ENCODE peak calls at places on chromosomes 2 and 18, in five cellular contexts. L is body of pancreas, N is tibial artery, G is uterus, S is colonic mucosa. Z is an unnamed sample. For H3K36me3 and H3K4me1, the result is how much of the 10 kb centered on the place peaks cover.

GRCh38 chr2:43174368-43175186 is 51.8 kb downstream of the ZFP36L2 start:
- DNase-seq in L (no peak), N (peak), S (peak), G (no peak), Z (no peak)

GRCh38 chr2:20027260-20027677 is 14.8 kb upstream of the MATN3 start:
- DNase-seq in N (no peak), S (peak), G (no peak), L (no peak), Z (no peak)

GRCh38 chr18:46756559-46757201 is at the start of gene ST8SIA5:
- DNase-seq in S (no peak), L (no peak), G (no peak), N (no peak), Z (no peak)

GRCh38 chr18:35611518-35611917 is 30.0 kb downstream of the GALNT1 start:
- DNase-seq in G (no peak), L (no peak), N (no peak), S (no peak), Z (no peak)

GRCh38 chr2:198309673-198310280 is 505.4 kb downstream of the PLCL1 start:
- DNase-seq in G (no peak), S (peak), N (peak), L (peak), Z (no peak)

GRCh38 chr18:35463050-35463449 is 34.7 kb downstream of the INO80C start:
- DNase-seq in N (no peak), G (no peak), S (no peak), L (no peak), Z (no peak)

GRCh38 chr18:60059216-60059615 is 159.4 kb downstream of the PMAIP1 start:
- DNase-seq in L (no peak), G (no peak), S (no peak), N (no peak), Z (no peak)

GRCh38 chr18:52499646-52500045 is 159.6 kb downstream of the DCC start:
- DNase-seq in N (no peak), G (no peak), S (no peak), L (no peak), Z (no peak)

GRCh38 chr18:11389281-11389680 is 220.1 kb upstream of the SLC35G4 start:
- DNase-seq in N (no peak), L (no peak), S (no peak), G (no peak), Z (no peak)

GRCh38 chr18:32216390-32216789 is 26.6 kb downstream of the MEP1B start:
- DNase-seq in L (no peak), S (no peak), G (no peak), N (no peak), Z (no peak)

GRCh38 chr2:126775300-126775985 is 119.5 kb downstream of the GYPC start:
- DNase-seq in L (no peak), N (no peak), S (no peak), G (no peak), Z (no peak)

GRCh38 chr2:1643220-1643619 is 101.1 kb downstream of the PXDN start:
- DNase-seq in N (no peak), L (no peak), G (no peak), S (no peak), Z (no peak)
- H3K36me3 ChIP-seq in N (under half), L (under half), G (under half), S (under half), Z (under half)

GRCh38 chr18:13576598-13576997 is 149.8 kb downstream of the FAM210A start:
- DNase-seq in L (no peak), N (no peak), G (no peak), S (no peak), Z (no peak)
- H3K27ac ChIP-seq in L (peak), N (no peak), G (peak), S (no peak), Z (no peak)

GRCh38 chr18:48928787-48929186 is 22.0 kb downstream of the SMAD7 start:
- DNase-seq in G (no peak), S (peak), L (peak), N (peak), Z (peak)

GRCh38 chr18:48926420-48926857 is 24.3 kb downstream of the SMAD7 start:
- DNase-seq in L (no peak), S (peak), N (no peak), G (no peak), Z (peak)

GRCh38 chr18:48929212-48929612 is 21.6 kb downstream of the SMAD7 start:
- DNase-seq in G (no peak), L (no peak), S (no peak), N (no peak), Z (no peak)

GRCh38 chr18:48924621-48925601 is 25.9 kb downstream of the SMAD7 start:
- DNase-seq in L (no peak), S (peak), G (no peak), N (no peak), Z (peak)

GRCh38 chr18:48927286-48928080 is 23.3 kb downstream of the SMAD7 start:
- DNase-seq in S (no peak), N (no peak), L (no peak), G (no peak), Z (peak)
- H3K4me1 ChIP-seq in S (half or more), N (under half), L (half or more), G (under half), Z (under half)

GRCh38 chr2:99403084-99403483 is 65.9 kb downstream of the EIF5B start:
- DNase-seq in L (no peak), G (no peak), N (no peak), S (no peak), Z (no peak)
- H3K36me3 ChIP-seq in L (under half), G (under half), N (half or more), S (under half), Z (under half)

Z was measured in aorta.